ENCODE peak calls at places on chromosome 17, in nine cellular contexts. N, O, X, V, P, D, W, T and H are unnamed samples.
A peak's percentile ranks its signal among the peaks of the same experiment; 100 is the strongest.

GRCh38 chr17:32909787-32910369 is 18.1 kb upstream of the TMEM98 start:
- DNase-seq in N (peak; percentile 55), O (no peak), X (peak; percentile 85), V (peak; percentile 77), P (peak; percentile 84), D (no peak), W (peak; percentile 59), T (peak; percentile 66), H (no peak)

GRCh38 chr17:69141802-69142472 is at the start of gene ABCA6:
- DNase-seq in N (no peak), O (no peak), X (peak; percentile 27), V (peak; percentile 25), P (no peak), D (no peak), W (no peak), T (no peak), H (no peak)

GRCh38 chr17:69646729-69647128 is 232.2 kb downstream of the MAP2K6 start:
- DNase-seq in N (no peak), O (no peak), X (no peak), V (no peak), P (no peak), D (no peak), W (no peak), T (no peak), H (no peak)

GRCh38 chr17:5785343-5785742 is 201.0 kb upstream of the NLRP1 start:
- DNase-seq in N (no peak), O (no peak), X (peak; percentile 61), V (peak; percentile 82), P (no peak), D (no peak), W (no peak), T (peak; percentile 92), H (no peak)

GRCh38 chr17:77786740-77787505 is 171.6 kb upstream of the TNRC6C start:
- DNase-seq in N (no peak), O (no peak), X (no peak), V (peak; percentile 8), P (no peak), D (no peak), W (no peak), T (no peak), H (no peak)

GRCh38 chr17:82655038-82655479 is 6.8 kb upstream of the WDR45B start:
- DNase-seq in N (no peak), O (no peak), X (peak; percentile 67), V (no peak), P (no peak), D (no peak), W (peak; percentile 7), T (no peak), H (no peak)

GRCh38 chr17:68897557-68897956 is 57.6 kb downstream of the ABCA8 start:
- DNase-seq in N (no peak), O (no peak), X (no peak), V (no peak), P (no peak), D (no peak), W (no peak), T (no peak), H (no peak)

GRCh38 chr17:42682400-42683384 is at the start of gene CNTNAP1:
- DNase-seq in N (peak; percentile 66), O (no peak), X (peak; percentile 48), V (peak; percentile 71), P (peak; percentile 51), D (no peak), W (no peak), T (no peak), H (peak; percentile 69)

GRCh38 chr17:80164185-80164584 is 5.6 kb upstream of the CARD14 start:
- DNase-seq in N (no peak), O (no peak), X (no peak), V (no peak), P (no peak), D (no peak), W (no peak), T (no peak), H (no peak)

GRCh38 chr17:71342726-71343125 is 778.1 kb upstream of the SOX9 start:
- DNase-seq in N (no peak), O (no peak), X (peak; percentile 29), V (peak; percentile 45), P (no peak), D (no peak), W (no peak), T (no peak), H (no peak)

GRCh38 chr17:78793968-78794367 is 11.9 kb upstream of the CYTH1 start:
- DNase-seq in N (no peak), O (no peak), X (no peak), V (no peak), P (no peak), D (no peak), W (no peak), T (no peak), H (no peak)

GRCh38 chr17:164536-165235 is 16.8 kb downstream of the DOC2B start:
- DNase-seq in N (peak; percentile 66), O (no peak), X (peak; percentile 3), V (peak; percentile 36), P (no peak), D (peak; percentile 26), W (no peak), T (no peak), H (no peak)

GRCh38 chr17:8223356-8224063 is 13.1 kb upstream of the AURKB start:
- DNase-seq in N (peak; percentile 59), O (no peak), X (peak; percentile 33), V (peak; percentile 50), P (peak; percentile 76), D (no peak), W (peak; percentile 70), T (no peak), H (peak; percentile 87)

GRCh38 chr17:68344701-68345136 is 53.4 kb downstream of the ARSG start:
- DNase-seq in N (peak; percentile 23), O (no peak), X (no peak), V (no peak), P (no peak), D (peak; percentile 61), W (peak; percentile 70), T (no peak), H (no peak)

GRCh38 chr17:66459811-66460270 is 157.4 kb downstream of the PRKCA start:
- DNase-seq in N (no peak), O (no peak), X (peak; percentile 88), V (peak; percentile 99), P (peak; percentile 31), D (no peak), W (no peak), T (peak; percentile 94), H (peak; percentile 71)

GRCh38 chr17:82033359-82034085 is 2.0 kb downstream of the RAC3 start:
- DNase-seq in N (no peak), O (no peak), X (no peak), V (no peak), P (no peak), D (no peak), W (no peak), T (no peak), H (no peak)

GRCh38 chr17:79651266-79651665 is 40.4 kb upstream of the RBFOX3 start:
- DNase-seq in N (no peak), O (no peak), X (no peak), V (no peak), P (no peak), D (no peak), W (no peak), T (no peak), H (no peak)

GRCh38 chr17:41492771-41493170 is 3.1 kb upstream of the KRT36 start:
- DNase-seq in N (no peak), O (no peak), X (no peak), V (peak; percentile 31), P (peak; percentile 33), D (no peak), W (no peak), T (no peak), H (no peak)

GRCh38 chr17:18258356-18259038 is at the start of gene FLII:
- DNase-seq in N (peak; percentile 63), O (no peak), X (no peak), V (peak; percentile 53), P (peak; percentile 50), D (peak; percentile 40), W (peak; percentile 64), T (no peak), H (peak; percentile 53)

GRCh38 chr17:18256351-18256750 is 2.2 kb downstream of the FLII start:
- DNase-seq in N (no peak), O (no peak), X (no peak), V (no peak), P (no peak), D (no peak), W (no peak), T (no peak), H (no peak)

GRCh38 chr17:18257268-18257681 is 1.3 kb downstream of the FLII start:
- DNase-seq in N (no peak), O (no peak), X (peak; percentile 64), V (no peak), P (no peak), D (no peak), W (peak; percentile 45), T (no peak), H (no peak)

GRCh38 chr17:18256776-18257175 is 1.8 kb downstream of the FLII start:
- DNase-seq in N (no peak), O (no peak), X (no peak), V (no peak), P (no peak), D (no peak), W (no peak), T (no peak), H (no peak)

GRCh38 chr17:18257747-18258355 is 687 bp downstream of the FLII start:
- DNase-seq in N (no peak), O (peak; percentile 72), X (peak; percentile 39), V (peak; percentile 65), P (peak; percentile 66), D (peak; percentile 31), W (peak; percentile 50), T (no peak), H (peak; percentile 95)
- H3K4me3 ChIP-seq in N (peak overlapping the region; percentile 86), O (peak overlapping the region; percentile 83), X (peak overlapping the region; percentile 86), V (peak overlapping the region; percentile 57), P (peak overlapping the region; percentile 67), D (peak overlapping the region; percentile 79), W (peak overlapping the region; percentile 84), T (peak overlapping the region; percentile 86), H (peak overlapping the region; percentile 98)

GRCh38 chr17:74920679-74921044 is 2.4 kb downstream of the USH1G start:
- DNase-seq in N (no peak), O (no peak), X (no peak), V (no peak), P (no peak), D (no peak), W (no peak), T (no peak), H (no peak)
- H3K27me3 ChIP-seq in N (peaks cover 40% of the 10 kb centered on the region), O (peaks cover 31% of the 10 kb centered on the region), X (peaks cover 14% of the 10 kb centered on the region), V (peaks cover 39% of the 10 kb centered on the region), P (peaks cover 8% of the 10 kb centered on the region), D (no peaks in the 10 kb centered on the region), W (peaks cover 32% of the 10 kb centered on the region), T (peaks cover 65% of the 10 kb centered on the region), H (peaks cover 97% of the 10 kb centered on the region)

GRCh38 chr17:19744922-19745757 is 3.0 kb downstream of the ALDH3A1 start:
- DNase-seq in N (peak; percentile 89), O (peak; percentile 70), X (peak; percentile 69), V (peak; percentile 60), P (peak; percentile 85), D (peak; percentile 84), W (peak; percentile 84), T (peak; percentile 54), H (peak; percentile 88)
- H3K4me3 ChIP-seq in N (peak overlapping the region; percentile 48), O (peak overlapping the region; percentile 75), X (peak overlapping the region; percentile 5), V (no peak overlapping the region), P (peak overlapping the region; percentile 47), D (peak overlapping the region; percentile 27), W (no peak overlapping the region), T (peak overlapping the region; percentile 32), H (peak overlapping the region; percentile 46)

DNA sequence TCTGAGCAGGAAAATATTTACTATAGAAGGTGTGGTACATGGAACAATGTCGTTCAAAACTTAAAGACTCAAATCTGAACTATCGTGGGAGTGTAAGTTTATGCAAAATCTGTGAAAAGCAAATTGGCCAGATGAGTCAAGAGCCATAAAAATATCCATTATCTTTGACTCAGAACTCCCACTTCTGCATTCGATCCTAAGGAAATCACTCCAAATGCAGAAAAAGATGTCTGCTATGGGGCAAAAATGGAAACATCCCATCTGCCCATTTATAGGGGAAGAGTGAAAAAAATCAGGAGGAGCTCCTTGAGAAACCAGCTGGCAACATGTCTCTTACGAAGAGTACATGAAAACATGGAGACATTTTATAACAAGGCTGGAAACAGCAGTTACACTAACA is 43.6 kb upstream of the CCDC182 start:
- DNase-seq in N (no peak), O (no peak), X (no peak), V (no peak), P (no peak), D (no peak), W (no peak), T (no peak), H (no peak)
- H3K27me3 ChIP-seq in N (peaks cover 10% of the 10 kb centered on the region), O (no peaks in the 10 kb centered on the region), X (peaks cover 2% of the 10 kb centered on the region), V (no peaks in the 10 kb centered on the region), P (no peaks in the 10 kb centered on the region), D (no peaks in the 10 kb centered on the region), W (no peaks in the 10 kb centered on the region), T (peaks cover 16% of the 10 kb centered on the region), H (peaks cover 20% of the 10 kb centered on the region)